ENCODE peak calls at places on chromosomes 11 and 22, in five cellular contexts. N is Kasumi-1; B is lung microvascular endothelial cell; L is activated CD8-positive, alpha-beta memory T cell treated with anti-CD3 and anti-CD28 coated beads, Interleukin-2, amount 10 ng/mL, durations not matched to agents 7 days and 5 days; T is HT-29. R is an unnamed sample.

GRCh38 chr11:19216709-19217374 is 15.1 kb upstream of the CSRP3 start:
- DNase-seq in N (no peak), B (no peak), L (no peak), T (no peak), R (no peak)

GRCh38 chr11:94895971-94896370 is 77.4 kb downstream of the CWC15 start:
- DNase-seq in N (no peak), B (no peak), L (no peak), T (no peak), R (peak)

GRCh38 chr11:19658344-19658743 is 54.3 kb upstream of the NAV2 start:
- DNase-seq in N (no peak), B (peak), L (no peak), T (no peak), R (no peak)

GRCh38 chr22:43186272-43187170 is at the start of gene TTLL12:
- DNase-seq in N (peak), B (peak), L (peak), T (peak), R (peak)

GRCh38 chr11:45859661-45860140 is 12.4 kb downstream of the CRY2 start:
- DNase-seq in N (no peak), B (peak), L (no peak), T (no peak), R (peak)

GRCh38 chr11:45934580-45935318 is 12.3 kb downstream of the LARGE2 start:
- DNase-seq in N (no peak), B (no peak), L (no peak), T (no peak), R (no peak)

GRCh38 chr11:30128269-30128932 is 102.4 kb upstream of the FSHB start:
- DNase-seq in N (peak), B (peak), L (no peak), T (peak), R (peak)

GRCh38 chr22:30027169-30027568 is 53.1 kb upstream of the HORMAD2 start:
- DNase-seq in N (no peak), B (no peak), L (no peak), T (peak), R (no peak)

GRCh38 chr22:36162127-36163034 is 1.8 kb upstream of the APOL3 start:
- DNase-seq in N (no peak), B (no peak), L (peak), T (no peak), R (no peak)

GRCh38 chr11:67332081-67332691 is 21.2 kb downstream of the POLD4 start:
- DNase-seq in N (no peak), B (no peak), L (no peak), T (no peak), R (no peak)

GRCh38 chr11:11640152-11640551 is 18.3 kb upstream of the GALNT18 start:
- DNase-seq in N (no peak), B (no peak), L (no peak), T (no peak), R (no peak)

GRCh38 chr22:19930537-19931486 is 10.8 kb upstream of the COMT start:
- DNase-seq in N (no peak), B (no peak), L (no peak), T (no peak), R (no peak)

GRCh38 chr11:2940930-2941821 is 12.0 kb upstream of the PHLDA2 start:
- DNase-seq in N (no peak), B (no peak), L (no peak), T (peak), R (peak)

GRCh38 chr11:110130642-110131238 is 37.5 kb downstream of the ZC3H12C start:
- DNase-seq in N (no peak), B (no peak), L (no peak), T (no peak), R (no peak)

GRCh38 chr11:64459016-64459415 is 100.1 kb downstream of the RPS6KA4 start:
- DNase-seq in N (no peak), B (no peak), L (no peak), T (no peak), R (peak)

GRCh38 chr11:70525466-70525865 is 127.1 kb downstream of the CTTN start:
- DNase-seq in N (no peak), B (no peak), L (no peak), T (no peak), R (no peak)

GRCh38 chr11:28760676-28761390 is 652.6 kb downstream of the METTL15 start:
- DNase-seq in N (no peak), B (peak), L (no peak), T (peak), R (peak)

GRCh38 chr11:27860811-27861210 is 160.6 kb upstream of the BDNF start:
- DNase-seq in N (no peak), B (no peak), L (no peak), T (no peak), R (no peak)

GRCh38 chr11:27977031-27977430 is 130.9 kb downstream of the KIF18A start:
- DNase-seq in N (no peak), B (no peak), L (no peak), T (no peak), R (peak)

GRCh38 chr22:24175160-24175808 is 6.0 kb upstream of the SUSD2 start:
- DNase-seq in N (peak), B (peak), L (peak), T (peak), R (peak)

GRCh38 chr22:32752326-32752725 is 49.2 kb upstream of the TIMP3 start:
- DNase-seq in N (no peak), B (no peak), L (no peak), T (no peak), R (peak)

GRCh38 chr22:32996702-32997101 is 61.5 kb downstream of the SYN3 start:
- DNase-seq in N (no peak), B (no peak), L (no peak), T (no peak), R (peak)

GRCh38 chr11:129021295-129021694 is 78.6 kb upstream of the TP53AIP1 start:
- DNase-seq in N (no peak), B (no peak), L (no peak), T (peak), R (no peak)

GRCh38 chr11:96342131-96342970 is 644 bp downstream of the MAML2 start:
- DNase-seq in N (no peak), B (no peak), L (no peak), T (peak), R (peak)

GRCh38 chr22:32880906-32881596 is 79.5 kb downstream of the TIMP3 start:
- DNase-seq in N (peak), B (peak), L (no peak), T (no peak), R (peak)

R was measured in EL.